ENCODE peak calls at places on chromosomes 5 and 9, in six cellular contexts. O is IMR-90, I is A549, G is HepG2, U is K562, F is H1. J is an unnamed sample.

GRCh38 chr9:14799030-14799429 is 76.5 kb upstream of the CER1 start:
- DNase-seq in O (no peak), I (no peak), G (peak), U (no peak), F (no peak), J (no peak)

GRCh38 chr9:123310551-123311249 is 42.3 kb upstream of the STRBP start:
- DNase-seq in O (no peak), I (no peak), G (peak), U (no peak), F (no peak), J (no peak)

GRCh38 chr9:4541281-4541680 is 51.0 kb downstream of the SLC1A1 start:
- DNase-seq in O (no peak), I (no peak), G (no peak), U (no peak), F (no peak), J (no peak)

GRCh38 chr5:173729079-173729765 is 112.8 kb upstream of the BOD1 start:
- DNase-seq in O (no peak), I (no peak), G (no peak), U (no peak), F (no peak), J (no peak)

GRCh38 chr9:27625751-27626628 is 52.7 kb upstream of the C9orf72 start:
- DNase-seq in O (no peak), I (no peak), G (no peak), U (no peak), F (no peak), J (no peak)

GRCh38 chr5:1512541-1513291 is 11.0 kb downstream of the LPCAT1 start:
- DNase-seq in O (no peak), I (no peak), G (no peak), U (no peak), F (peak), J (no peak)

GRCh38 chr5:67426961-67427630 is 230.5 kb upstream of the CD180 start:
- DNase-seq in O (no peak), I (no peak), G (no peak), U (no peak), F (no peak), J (no peak)

GRCh38 chr5:148586796-148587195 is 67.5 kb downstream of the HTR4 start:
- DNase-seq in O (no peak), I (no peak), G (no peak), U (no peak), F (no peak), J (no peak)

GRCh38 chr9:115132648-115133047 is 14.7 kb upstream of the TNC start:
- DNase-seq in O (peak), I (no peak), G (no peak), U (no peak), F (no peak), J (no peak)

GRCh38 chr5:32217886-32218396 is 43.8 kb upstream of the GOLPH3 start:
- DNase-seq in O (no peak), I (no peak), G (peak), U (peak), F (no peak), J (no peak)

GRCh38 chr9:1580215-1580614 is 434.9 kb upstream of the SMARCA2 start:
- DNase-seq in O (no peak), I (no peak), G (no peak), U (no peak), F (no peak), J (no peak)

GRCh38 chr5:849651-850301 is 1.0 kb downstream of the ZDHHC11 start:
- DNase-seq in O (no peak), I (no peak), G (peak), U (no peak), F (no peak), J (no peak)

GRCh38 chr9:77731930-77732329 is 83.8 kb upstream of the GNA14 start:
- DNase-seq in O (no peak), I (no peak), G (no peak), U (no peak), F (no peak), J (no peak)

GRCh38 chr9:136482046-136482792 is 621 bp downstream of the SEC16A start:
- DNase-seq in O (peak), I (no peak), G (no peak), U (no peak), F (no peak), J (no peak)

GRCh38 chr5:170861855-170862766 is at the start of gene RANBP17:
- DNase-seq in O (peak), I (peak), G (no peak), U (no peak), F (peak), J (peak)

DNA sequence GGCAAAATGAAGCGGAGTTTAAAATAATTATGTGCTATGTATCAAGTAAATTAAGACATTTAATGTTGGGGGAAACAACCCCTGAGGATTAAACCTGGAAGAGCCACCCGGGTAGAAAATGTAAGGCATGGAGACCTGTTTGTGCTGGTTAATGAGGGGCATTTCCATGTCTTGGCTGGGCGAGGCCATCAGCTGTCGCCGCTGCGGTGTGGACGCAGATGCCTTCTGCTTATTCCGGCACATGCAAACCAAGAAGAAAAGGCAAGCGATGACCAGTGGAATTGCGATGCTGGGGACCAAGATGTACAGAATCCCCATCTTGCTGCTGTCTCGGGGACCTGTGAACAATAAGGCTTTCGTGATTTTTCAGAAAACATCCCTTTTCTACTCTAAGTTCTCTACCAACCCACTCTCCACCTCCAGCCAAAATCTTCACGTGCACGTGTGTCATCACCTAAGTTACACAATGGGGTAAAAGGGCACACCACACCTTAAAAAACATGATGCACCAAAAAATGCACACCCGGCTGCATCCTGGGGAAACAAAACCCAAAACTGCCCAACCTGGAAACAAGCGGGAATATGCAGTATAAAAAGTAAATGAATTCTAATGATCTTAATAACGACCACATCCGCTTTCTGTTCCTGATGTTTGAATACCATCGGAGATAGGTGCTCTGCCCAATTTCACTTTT is 223.5 kb downstream of the ROR2 start:
- DNase-seq in O (no peak), I (no peak), G (no peak), U (no peak), F (no peak), J (no peak)
- TF ChIP-seq POLR2A in O (no peak), I (no peak), G (no peak), U (no peak), F (no peak), J (no peak)

DNA sequence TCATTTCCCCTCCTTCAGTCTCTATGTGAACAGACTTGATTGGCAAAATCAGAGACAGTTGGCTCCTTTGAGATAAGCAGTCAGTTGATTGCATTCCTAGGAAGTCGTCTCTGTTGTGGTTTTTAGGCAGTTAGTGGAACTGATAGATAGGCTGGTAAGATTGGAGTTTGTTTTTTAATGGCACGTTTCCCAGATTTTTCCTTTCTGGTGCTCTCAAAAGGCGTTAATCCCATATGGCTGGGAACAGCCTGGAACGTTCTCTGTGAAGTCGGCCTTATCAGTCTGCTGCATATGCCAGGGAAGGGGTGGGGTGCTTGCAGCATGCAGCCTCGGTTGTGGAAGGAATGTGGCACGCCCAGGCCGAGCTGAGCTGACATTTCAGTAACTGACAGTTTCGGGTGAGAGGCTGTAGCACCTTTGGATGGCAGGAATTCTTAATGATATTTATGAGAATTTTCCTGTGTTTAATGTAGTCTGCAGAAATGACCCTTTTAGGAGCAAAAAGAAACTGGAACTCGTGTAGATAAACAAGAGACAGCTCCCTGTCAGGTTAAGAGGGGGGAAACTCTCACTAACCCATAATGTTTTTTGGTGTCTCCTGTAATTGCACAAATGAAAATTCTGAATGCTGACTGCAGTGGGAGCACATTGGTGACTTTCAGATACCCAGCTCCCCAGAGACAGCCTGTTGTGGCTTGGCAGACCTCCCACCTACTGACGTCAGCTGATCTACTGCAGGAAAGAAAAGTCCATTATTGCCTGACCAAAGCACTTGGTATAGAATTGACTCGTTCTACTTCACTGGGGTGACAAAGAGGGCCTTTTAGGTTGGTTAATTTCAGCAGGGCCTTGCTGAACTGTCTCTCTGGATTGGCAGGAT is 6.3 kb downstream of the SPTAN1 start:
- DNase-seq in O (peak), I (no peak), G (peak), U (peak), F (no peak), J (peak)
- TF ChIP-seq CEBPB in O (peak), I (no peak), G (no peak), U (peak), F (no peak), J (no peak)

DNA sequence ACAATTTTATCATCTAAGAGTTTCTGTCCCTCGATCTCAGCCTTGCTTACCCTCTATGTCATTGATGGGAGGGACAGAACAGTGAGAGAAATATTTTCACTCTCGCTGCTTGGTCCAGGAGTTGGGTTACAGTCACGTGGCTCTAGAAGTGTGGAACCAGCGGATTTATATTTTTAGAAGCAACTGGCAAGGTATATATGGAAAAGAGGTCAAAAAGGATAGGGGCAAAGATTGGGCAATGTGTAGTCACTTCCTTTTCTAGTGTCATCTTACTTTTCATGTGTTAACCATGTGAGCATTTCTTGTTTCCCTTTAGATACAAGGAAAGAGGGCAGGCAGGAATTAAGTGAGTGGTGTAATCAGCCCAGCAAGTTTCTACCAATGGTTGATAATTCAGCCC is 111.5 kb upstream of the ZNF366 start:
- DNase-seq in O (peak), I (no peak), G (no peak), U (no peak), F (no peak), J (no peak)
- TF ChIP-seq POLR2A in O (no peak), I (no peak), G (no peak), U (no peak), F (no peak), J (no peak)

GRCh38 chr9:16637938-16638337 is 232.5 kb downstream of the BNC2 start:
- DNase-seq in O (peak), I (no peak), G (no peak), U (no peak), F (no peak), J (no peak)

GRCh38 chr9:16633794-16634193 is 236.7 kb downstream of the BNC2 start:
- DNase-seq in O (no peak), I (no peak), G (no peak), U (no peak), F (no peak), J (no peak)

GRCh38 chr9:16640649-16641048 is 229.8 kb downstream of the BNC2 start:
- DNase-seq in O (no peak), I (no peak), G (no peak), U (no peak), F (no peak), J (no peak)

GRCh38 chr9:16639644-16640043 is 230.8 kb downstream of the BNC2 start:
- DNase-seq in O (no peak), I (no peak), G (no peak), U (no peak), F (no peak), J (no peak)

GRCh38 chr9:16637218-16637617 is 233.3 kb downstream of the BNC2 start:
- DNase-seq in O (peak), I (no peak), G (no peak), U (no peak), F (no peak), J (no peak)
- TF ChIP-seq CEBPB in O (no peak), I (no peak), G (no peak), U (no peak), F (no peak), J (no peak)

GRCh38 chr5:30197662-30198061 is 995.8 kb upstream of the CDH6 start:
- DNase-seq in O (no peak), I (no peak), G (no peak), U (no peak), F (no peak), J (no peak)

GRCh38 chr5:30194595-30194994 is 998.9 kb upstream of the CDH6 start:
- DNase-seq in O (no peak), I (no peak), G (no peak), U (no peak), F (no peak), J (no peak)
- TF ChIP-seq POLR2A in O (no peak), I (no peak), G (no peak), U (no peak), F (no peak), J (no peak)

GRCh38 chr9:133540336-133541025 is 6.0 kb downstream of the ADAMTSL2 start:
- DNase-seq in O (no peak), I (no peak), G (no peak), U (peak), F (peak), J (no peak)
- TF ChIP-seq CEBPB in O (no peak), I (no peak), G (no peak), U (no peak), F (no peak), J (no peak)

DNA sequence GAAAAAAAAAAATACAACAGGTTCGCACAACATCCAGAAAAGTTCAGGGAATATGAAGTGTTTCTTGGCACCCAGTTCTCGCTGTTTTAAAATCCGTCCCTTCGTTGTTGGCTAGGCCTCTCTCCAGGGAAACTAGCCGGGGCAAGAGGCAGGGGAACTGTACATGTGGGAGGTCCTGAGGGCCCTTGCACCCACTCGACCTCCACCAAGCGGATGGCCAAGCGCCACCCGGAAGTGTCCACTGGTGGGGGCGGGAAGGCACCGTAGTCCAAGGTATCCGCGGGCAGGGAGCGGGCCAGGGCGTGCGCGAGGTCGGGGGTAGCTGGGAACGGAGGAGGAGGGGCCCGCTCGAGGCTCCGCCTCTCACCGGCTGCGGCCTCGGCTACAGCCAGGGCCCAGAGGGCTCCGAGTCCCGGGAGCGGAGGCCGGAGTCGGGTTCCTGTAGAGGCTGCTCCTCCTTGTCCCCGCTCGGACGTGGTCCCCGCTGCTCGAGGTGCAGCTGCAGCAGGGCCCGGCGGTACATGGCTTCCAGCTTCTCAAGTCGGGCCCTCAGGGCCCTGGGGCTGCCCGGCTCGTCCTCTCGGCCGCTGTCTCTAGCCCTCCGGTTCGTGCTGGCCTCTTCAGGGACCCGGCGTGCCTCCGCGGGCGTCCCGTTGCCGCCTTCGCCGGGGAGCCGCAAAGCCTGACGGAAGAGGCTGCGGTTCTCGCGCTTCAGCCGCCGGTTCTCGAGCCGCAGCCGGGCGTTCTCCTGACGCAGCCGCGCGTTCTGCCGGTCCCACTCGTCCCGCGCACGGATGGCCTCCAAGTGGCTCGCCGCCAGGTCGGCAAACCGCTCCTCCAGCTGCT is 720 bp downstream of the TUSC1 start:
- DNase-seq in O (peak), I (peak), G (no peak), U (no peak), F (peak), J (no peak)
- TF ChIP-seq POLR2A in O (no peak), I (peak), G (no peak), U (no peak), F (no peak), J (no peak)